ENCODE peak calls at places on chromosomes 11 and 22, in six cellular contexts. U is transverse colon; T is central memory CD8-positive, alpha-beta T cell; X is neural progenitor cell; Y is activated CD4-positive, alpha-beta T cell treated with anti-CD3 and anti-CD28 coated beads for 36 hours; O is stimulated activated CD8-positive, alpha-beta memory T cell treated with anti-CD3 and anti-CD28 coated beads, Interleukin-15, amount 100 ng/mL, for 1 hour. M is an unnamed sample.

GRCh38 chr11:129945377-129945776 is 50.0 kb upstream of the NFRKB start:
- DNase-seq in U (no peak), T (no peak), X (no peak), Y (no peak), O (no peak), M (no peak)

GRCh38 chr11:12167098-12167999 is 57.0 kb downstream of the MICAL2 start:
- DNase-seq in U (peak; percentile 74), T (no peak), X (no peak), Y (peak; percentile 68), O (no peak), M (no peak)

GRCh38 chr11:122069946-122070345 is 46.1 kb downstream of the BLID start:
- DNase-seq in U (peak; percentile 14), T (no peak), X (peak; percentile 82), Y (peak; percentile 24), O (no peak), M (no peak)

GRCh38 chr11:79482800-79483199 is 42.0 kb upstream of the TENM4 start:
- DNase-seq in U (no peak), T (no peak), X (no peak), Y (peak; percentile 5), O (no peak), M (no peak)

GRCh38 chr22:35582861-35583670 is 34.1 kb downstream of the MB start:
- DNase-seq in U (peak; percentile 68), T (peak; percentile 25), X (peak; percentile 86), Y (peak; percentile 66), O (peak; percentile 10), M (no peak)

GRCh38 chr11:10365045-10365444 is 60.2 kb downstream of the ADM start:
- DNase-seq in U (no peak), T (no peak), X (no peak), Y (no peak), O (no peak), M (no peak)

GRCh38 chr11:63939351-63939920 is 634 bp downstream of the NAA40 start:
- DNase-seq in U (peak; percentile 26), T (no peak), X (no peak), Y (peak; percentile 15), O (no peak), M (no peak)

GRCh38 chr11:100932474-100933100 is 197.0 kb downstream of the PGR start:
- DNase-seq in U (no peak), T (no peak), X (peak; percentile 24), Y (no peak), O (no peak), M (no peak)

GRCh38 chr11:7640826-7641225 is 32.5 kb downstream of the CYB5R2 start:
- DNase-seq in U (no peak), T (no peak), X (no peak), Y (no peak), O (no peak), M (no peak)

GRCh38 chr11:77143405-77144020 is 15.5 kb downstream of the MYO7A start:
- DNase-seq in U (no peak), T (no peak), X (no peak), Y (no peak), O (no peak), M (no peak)

GRCh38 chr22:31604746-31605705 is 57.0 kb downstream of the PISD start:
- DNase-seq in U (no peak), T (no peak), X (no peak), Y (no peak), O (no peak), M (no peak)

GRCh38 chr22:17952273-17952801 is 72.0 kb downstream of the MICAL3 start:
- DNase-seq in U (peak; percentile 69), T (no peak), X (no peak), Y (no peak), O (no peak), M (no peak)

GRCh38 chr22:19105867-19106802 is 16.1 kb downstream of the DGCR2 start:
- DNase-seq in U (no peak), T (peak; percentile 36), X (peak; percentile 47), Y (peak; percentile 67), O (no peak), M (no peak)

GRCh38 chr11:46892109-46892508 is 26.2 kb downstream of the LRP4 start:
- DNase-seq in U (no peak), T (no peak), X (no peak), Y (no peak), O (no peak), M (no peak)

GRCh38 chr11:65883058-65883761 is 3.6 kb downstream of the CTSW start:
- DNase-seq in U (peak; percentile 8), T (no peak), X (no peak), Y (no peak), O (no peak), M (no peak)

GRCh38 chr22:29302681-29303465 is 3.6 kb upstream of the GAS2L1 start:
- DNase-seq in U (no peak), T (no peak), X (no peak), Y (no peak), O (no peak), M (no peak)

GRCh38 chr22:45887202-45888131 is 89.5 kb downstream of the WNT7B start:
- DNase-seq in U (no peak), T (no peak), X (no peak), Y (peak; percentile 3), O (no peak), M (no peak)

GRCh38 chr11:83156996-83157754 is at the start of gene PCF11:
- DNase-seq in U (no peak), T (no peak), X (no peak), Y (no peak), O (no peak), M (peak; percentile 41)

GRCh38 chr11:69488543-69488940 is 7.1 kb downstream of the LINC01488 start:
- DNase-seq in U (no peak), T (no peak), X (no peak), Y (no peak), O (no peak), M (no peak)

GRCh38 chr22:20885557-20886323 is 26.9 kb downstream of the SNAP29 start:
- DNase-seq in U (peak; percentile 90), T (peak; percentile 14), X (peak; percentile 89), Y (peak; percentile 71), O (peak; percentile 22), M (peak; percentile 57)

GRCh38 chr22:48758021-48758561 is 1069.6 kb downstream of the BRD1 start:
- DNase-seq in U (no peak), T (peak; percentile 1), X (no peak), Y (no peak), O (no peak), M (no peak)

GRCh38 chr11:33910261-33910959 is 18.5 kb upstream of the LMO2 start:
- DNase-seq in U (no peak), T (no peak), X (no peak), Y (no peak), O (no peak), M (no peak)

GRCh38 chr22:42468841-42469240 is 36.6 kb upstream of the NFAM1 start:
- DNase-seq in U (no peak), T (no peak), X (no peak), Y (no peak), O (no peak), M (no peak)

GRCh38 chr11:64449381-64450167 is 90.6 kb downstream of the RPS6KA4 start:
- DNase-seq in U (peak; percentile 75), T (peak; percentile 58), X (peak; percentile 89), Y (peak; percentile 87), O (peak; percentile 42), M (no peak)

GRCh38 chr11:1879941-1880720 is 11.6 kb downstream of the PRR33 start:
- DNase-seq in U (no peak), T (no peak), X (no peak), Y (peak; percentile 6), O (no peak), M (no peak)

GRCh38 chr11:70467196-70468085 is 69.1 kb downstream of the CTTN start:
- DNase-seq in U (peak; percentile 58), T (no peak), X (peak; percentile 80), Y (peak; percentile 80), O (no peak), M (no peak)

GRCh38 chr22:45235851-45236342 is 4.8 kb downstream of the KIAA0930 start:
- DNase-seq in U (peak; percentile 36), T (no peak), X (no peak), Y (no peak), O (no peak), M (no peak)

M was measured in brain pericyte.